ENCODE peak calls at places on chromosomes 7 and 10, in five cellular contexts. O is choroid plexus epithelial cell, M is endothelial cell, N is sigmoid colon, Z is SJSA1. W is an unnamed sample.

GRCh38 chr10:132066186-132066585 is 440 bp downstream of the JAKMIP3 start:
- DNase-seq in M (no peak), O (peak), Z (no peak), N (no peak), W (peak)

GRCh38 chr10:16996530-16996964 is 133.1 kb downstream of the CUBN start:
- DNase-seq in N (no peak), M (no peak), O (no peak), Z (no peak), W (no peak)

GRCh38 chr7:119706608-119707007 is 566.4 kb upstream of the KCND2 start:
- DNase-seq in N (no peak), Z (no peak), O (no peak), M (no peak), W (no peak)

GRCh38 chr10:13146383-13146782 is 15.0 kb upstream of the MCM10 start:
- DNase-seq in N (no peak), O (peak), M (no peak), Z (no peak), W (no peak)

GRCh38 chr10:113108180-113108835 is 158.3 kb downstream of the TCF7L2 start:
- DNase-seq in Z (no peak), O (no peak), M (peak), N (no peak), W (no peak)

GRCh38 chr10:6271663-6272062 is 68.9 kb downstream of the PFKFB3 start:
- DNase-seq in O (no peak), M (no peak), N (no peak), Z (no peak), W (no peak)

GRCh38 chr7:19587291-19587690 is 121.5 kb downstream of the POLR1F start:
- DNase-seq in O (no peak), Z (no peak), N (no peak), M (no peak), W (no peak)

GRCh38 chr7:134870156-134870555 is 90.7 kb downstream of the CALD1 start:
- DNase-seq in O (no peak), N (no peak), M (no peak), Z (no peak), W (no peak)

GRCh38 chr10:12587408-12587807 is 238.1 kb downstream of the CAMK1D start:
- DNase-seq in N (peak), O (no peak), M (no peak), Z (no peak), W (no peak)

GRCh38 chr7:112069879-112070321 is 136.3 kb downstream of the DOCK4 start:
- DNase-seq in M (no peak), Z (no peak), O (peak), N (no peak), W (no peak)

GRCh38 chr7:74289660-74290589 is 718 bp downstream of the CLIP2 start:
- DNase-seq in Z (peak), N (peak), M (peak), O (no peak), W (peak)

GRCh38 chr10:113895018-113895417 is 40.6 kb downstream of the NHLRC2 start:
- DNase-seq in M (no peak), N (no peak), Z (no peak), O (peak), W (no peak)

GRCh38 chr7:27346531-27347260 is 104.1 kb downstream of the EVX1 start:
- DNase-seq in Z (peak), O (peak), M (no peak), N (peak), W (no peak)

GRCh38 chr7:44965937-44966730 is 12.7 kb downstream of the MYO1G start:
- DNase-seq in M (no peak), Z (no peak), N (peak), O (no peak), W (peak)

GRCh38 chr10:100872034-100872791 is 40.5 kb upstream of the SLF2 start:
- DNase-seq in M (peak), O (peak), N (no peak), Z (peak), W (no peak)

W was measured in sciatic nerve.